ENCODE peak calls at places on chromosomes 1 and 21, in eight cellular contexts. J is SK-N-SH, C is HepG2, V is K562, R is left ventricle myocardium inferior, H is GM23248, B is lower lobe of right lung, G is left lung. Y is an unnamed sample.

GRCh38 chr1:92075311-92075710 is at the start of gene SETSIP:
- DNase-seq in J (no peak), C (no peak), V (no peak), R (no peak), H (no peak), B (no peak), G (no peak), Y (no peak)

GRCh38 chr1:211697356-211697755 is 21.9 kb upstream of the NEK2 start:
- DNase-seq in J (no peak), C (no peak), V (no peak), R (no peak), H (no peak), B (no peak), G (no peak), Y (no peak)

GRCh38 chr1:243597383-243597782 is 252.7 kb downstream of the AKT3 start:
- DNase-seq in J (no peak), C (no peak), V (no peak), R (no peak), H (peak), B (no peak), G (peak), Y (no peak)

GRCh38 chr1:63368131-63368530 is 704 bp downstream of the ALG6 start:
- DNase-seq in J (peak), C (peak), V (peak), R (no peak), H (peak), B (no peak), G (no peak), Y (no peak)

GRCh38 chr1:64844609-64845008 is 99.7 kb downstream of the RAVER2 start:
- DNase-seq in J (no peak), C (no peak), V (no peak), R (no peak), H (no peak), B (no peak), G (no peak), Y (no peak)

GRCh38 chr1:33045814-33046213 is 9.1 kb upstream of the AK2 start:
- DNase-seq in J (no peak), C (no peak), V (no peak), R (no peak), H (no peak), B (no peak), G (no peak), Y (no peak)

GRCh38 chr1:176208034-176208433 is 948 bp upstream of the COP1 start:
- DNase-seq in J (no peak), C (no peak), V (no peak), R (no peak), H (no peak), B (no peak), G (no peak), Y (no peak)

GRCh38 chr1:22321917-22322316 is 129.7 kb upstream of the ZBTB40 start:
- DNase-seq in J (no peak), C (no peak), V (no peak), R (no peak), H (no peak), B (no peak), G (no peak), Y (no peak)

GRCh38 chr1:158071106-158071505 is 77.7 kb downstream of the KIRREL1 start:
- DNase-seq in J (no peak), C (no peak), V (no peak), R (no peak), H (peak), B (no peak), G (no peak), Y (peak)

GRCh38 chr1:228136908-228137307 is 3.2 kb upstream of the GUK1 start:
- DNase-seq in J (no peak), C (no peak), V (no peak), R (no peak), H (no peak), B (no peak), G (no peak), Y (no peak)

GRCh38 chr1:172537827-172538391 is 5.0 kb downstream of the SUCO start:
- DNase-seq in J (peak), C (no peak), V (no peak), R (no peak), H (peak), B (no peak), G (no peak), Y (no peak)

GRCh38 chr1:207101720-207102119 is 2.3 kb upstream of the C4BPA start:
- DNase-seq in J (no peak), C (no peak), V (no peak), R (no peak), H (no peak), B (no peak), G (no peak), Y (no peak)

GRCh38 chr1:24450321-24450720 is 34.7 kb downstream of the NIPAL3 start:
- DNase-seq in J (no peak), C (no peak), V (no peak), R (no peak), H (no peak), B (no peak), G (no peak), Y (no peak)

GRCh38 chr1:172733815-172734214 is 74.9 kb downstream of the FASLG start:
- DNase-seq in J (no peak), C (no peak), V (no peak), R (no peak), H (no peak), B (no peak), G (no peak), Y (no peak)

GRCh38 chr1:57072775-57073174 is 107.0 kb upstream of the C8B start:
- DNase-seq in J (no peak), C (no peak), V (peak), R (no peak), H (peak), B (no peak), G (no peak), Y (no peak)

GRCh38 chr1:218397752-218398339 is 52.7 kb downstream of the TGFB2 start:
- DNase-seq in J (no peak), C (peak), V (no peak), R (no peak), H (peak), B (no peak), G (no peak), Y (no peak)

GRCh38 chr1:219066631-219067349 is 106.9 kb upstream of the LYPLAL1 start:
- DNase-seq in J (peak), C (no peak), V (no peak), R (no peak), H (peak), B (no peak), G (no peak), Y (no peak)

GRCh38 chr1:181115367-181115684 is 26.8 kb downstream of the IER5 start:
- DNase-seq in J (no peak), C (no peak), V (no peak), R (no peak), H (no peak), B (no peak), G (no peak), Y (no peak)

GRCh38 chr1:161091796-161092507 is 2.6 kb upstream of the NECTIN4 start:
- DNase-seq in J (no peak), C (no peak), V (no peak), R (no peak), H (no peak), B (no peak), G (no peak), Y (no peak)

GRCh38 chr1:119564548-119564947 is 57.5 kb downstream of the HSD3B1 start:
- DNase-seq in J (no peak), C (no peak), V (no peak), R (no peak), H (no peak), B (no peak), G (no peak), Y (no peak)

GRCh38 chr1:246971322-246971721 is 36.5 kb downstream of the ZNF695 start:
- DNase-seq in J (no peak), C (peak), V (no peak), R (peak), H (peak), B (peak), G (peak), Y (no peak)

GRCh38 chr1:89035080-89035479 is 12.4 kb upstream of the GBP3 start:
- DNase-seq in J (no peak), C (no peak), V (no peak), R (no peak), H (no peak), B (no peak), G (no peak), Y (no peak)

GRCh38 chr21:42404534-42404933 is 832 bp downstream of the UBASH3A start:
- DNase-seq in J (no peak), C (no peak), V (peak), R (no peak), H (no peak), B (no peak), G (no peak), Y (no peak)

GRCh38 chr1:168674252-168674651 is 54.8 kb downstream of the DPT start:
- DNase-seq in J (no peak), C (no peak), V (no peak), R (no peak), H (no peak), B (no peak), G (no peak), Y (no peak)

GRCh38 chr1:22888320-22889075 is 84.2 kb downstream of the LACTBL1 start:
- DNase-seq in J (no peak), C (no peak), V (no peak), R (no peak), H (peak), B (no peak), G (no peak), Y (no peak)

GRCh38 chr21:17828223-17828622 is 9.1 kb upstream of the C21orf91 start:
- DNase-seq in J (no peak), C (no peak), V (no peak), R (no peak), H (peak), B (no peak), G (no peak), Y (no peak)

GRCh38 chr1:109984190-109984455 is 442 bp upstream of the AHCYL1 start:
- DNase-seq in J (no peak), C (no peak), V (no peak), R (no peak), H (peak), B (no peak), G (no peak), Y (no peak)

GRCh38 chr1:98351506-98352038 is 309.9 kb upstream of the SNX7 start:
- DNase-seq in J (no peak), C (no peak), V (no peak), R (no peak), H (no peak), B (no peak), G (no peak), Y (no peak)

GRCh38 chr1:6261615-6261995 is 707 bp upstream of the GPR153 start:
- DNase-seq in J (peak), C (no peak), V (peak), R (no peak), H (no peak), B (no peak), G (no peak), Y (no peak)

GRCh38 chr1:74819062-74819461 is 86.1 kb downstream of the TYW3 start:
- DNase-seq in J (no peak), C (no peak), V (no peak), R (no peak), H (peak), B (no peak), G (no peak), Y (no peak)

GRCh38 chr1:1197551-1198422 is 8.6 kb downstream of the TNFRSF18 start:
- DNase-seq in J (peak), C (no peak), V (no peak), R (no peak), H (no peak), B (peak), G (no peak), Y (no peak)

GRCh38 chr1:245869847-245870246 is 637.2 kb downstream of the SMYD3 start:
- DNase-seq in J (no peak), C (no peak), V (no peak), R (no peak), H (no peak), B (no peak), G (no peak), Y (no peak)

GRCh38 chr21:35697321-35697808 is 363.0 kb downstream of the SETD4 start:
- DNase-seq in J (no peak), C (no peak), V (no peak), R (peak), H (peak), B (peak), G (peak), Y (no peak)

DNA sequence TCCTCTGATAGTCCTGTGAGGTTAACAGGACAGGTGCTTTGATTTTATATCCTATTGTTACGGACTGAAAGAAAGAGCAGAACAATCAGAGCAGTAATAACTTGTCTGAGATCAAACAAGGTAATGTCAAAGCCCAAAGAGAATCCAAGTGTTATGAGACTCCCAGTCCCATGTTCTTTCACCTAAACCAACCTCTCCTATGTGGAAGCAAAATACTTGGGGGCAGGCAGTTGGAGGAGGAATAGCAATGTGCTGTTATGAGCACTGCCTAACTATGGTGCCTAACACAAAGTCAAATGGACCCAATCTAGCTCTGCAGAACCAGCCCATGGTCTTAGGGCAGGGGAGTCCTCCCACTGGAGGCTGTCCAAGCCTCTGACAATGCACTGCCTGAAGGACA is 28.1 kb downstream of the ACBD3 start:
- DNase-seq in J (no peak), C (no peak), V (no peak), R (no peak), H (no peak), B (no peak), G (no peak), Y (no peak)
- H3K27ac ChIP-seq in J (no peak), C (no peak), V (no peak), R (no peak), H (no peak), B (no peak), G (no peak), Y (no peak)

GRCh38 chr1:203080456-203080855 is 5.4 kb downstream of the MYOG start:
- DNase-seq in J (no peak), C (no peak), V (no peak), R (no peak), H (no peak), B (no peak), G (no peak), Y (no peak)
- H3K27ac ChIP-seq in J (no peak), C (no peak), V (no peak), R (no peak), H (no peak), B (no peak), G (no peak), Y (no peak)

GRCh38 chr1:58754056-58754613 is 29.7 kb downstream of the JUN start:
- DNase-seq in J (no peak), C (no peak), V (no peak), R (no peak), H (peak), B (no peak), G (no peak), Y (no peak)
- H3K27ac ChIP-seq in J (peak), C (peak), V (no peak), R (peak), H (peak), B (peak), G (no peak), Y (no peak)

DNA sequence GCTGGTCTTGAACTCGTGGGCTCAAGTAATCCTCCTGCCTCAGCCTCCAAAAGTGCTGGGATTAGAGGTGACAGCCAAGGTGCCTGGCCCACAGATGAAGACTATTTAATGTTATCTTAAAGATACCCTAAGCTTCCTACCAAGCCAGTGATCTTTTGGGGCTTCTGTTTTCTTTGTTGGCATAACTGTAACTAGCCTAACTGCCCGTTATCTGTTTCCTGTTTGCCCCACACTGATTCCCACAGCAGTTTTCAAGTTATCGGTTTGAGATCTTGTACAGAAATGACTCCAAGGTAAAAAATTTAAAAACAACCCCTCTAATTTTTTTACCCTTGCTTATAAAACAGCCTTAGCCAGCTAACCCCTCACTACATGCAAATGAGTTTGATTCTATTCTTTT is 12.4 kb downstream of the SELL start:
- DNase-seq in J (no peak), C (no peak), V (no peak), R (no peak), H (no peak), B (no peak), G (no peak), Y (no peak)
- H3K27ac ChIP-seq in J (no peak), C (no peak), V (no peak), R (no peak), H (no peak), B (no peak), G (no peak), Y (no peak)

DNA sequence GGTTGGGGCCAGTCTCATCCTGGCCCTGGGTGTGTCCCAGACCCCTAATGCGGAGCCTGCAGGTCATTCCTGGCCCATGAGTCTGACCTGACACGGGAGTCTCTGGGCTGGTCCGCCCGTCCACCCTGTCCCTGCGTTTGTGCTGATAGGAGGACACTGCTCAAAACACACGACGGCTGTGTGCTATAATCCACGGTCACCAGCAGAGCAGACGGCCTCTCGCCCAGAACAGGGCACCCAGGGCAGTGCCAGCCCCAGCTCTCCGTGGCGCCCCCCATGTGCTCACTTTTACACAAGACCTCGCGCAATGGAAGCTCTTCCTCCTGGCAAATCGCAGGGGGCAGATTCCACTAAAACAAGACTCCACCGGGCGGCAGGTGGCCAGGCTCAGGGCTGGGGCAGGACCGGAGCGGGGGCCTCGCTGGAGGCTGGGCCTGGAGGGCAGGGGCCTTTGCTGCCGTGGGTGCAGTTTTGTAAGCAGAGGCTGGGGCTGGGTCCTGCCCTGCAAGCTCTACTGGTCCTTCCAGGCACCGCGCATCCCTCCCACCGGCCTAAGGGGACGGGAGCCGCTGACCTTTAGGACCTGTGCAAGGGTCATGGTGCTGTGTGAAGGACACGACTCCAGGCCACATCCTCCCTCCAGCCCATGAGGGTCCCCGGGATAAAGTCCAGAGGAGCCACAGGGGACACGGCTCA is 10.6 kb upstream of the SLC19A1 start:
- DNase-seq in J (peak), C (no peak), V (no peak), R (peak), H (no peak), B (peak), G (peak), Y (no peak)
- H3K27ac ChIP-seq in J (no peak), C (no peak), V (no peak), R (no peak), H (no peak), B (peak), G (no peak), Y (no peak)

GRCh38 chr1:220708929-220709801 is 19.0 kb downstream of the C1orf115 start:
- DNase-seq in J (no peak), C (no peak), V (no peak), R (no peak), H (no peak), B (no peak), G (no peak), Y (no peak)
- H3K27ac ChIP-seq in J (no peak), C (no peak), V (no peak), R (no peak), H (no peak), B (no peak), G (no peak), Y (no peak)

Y was measured in caudate nucleus.